ENCODE peak calls at places on chromosomes 12 and 14, in five cellular contexts. One of them, this sample, is unnamed.
A peak's percentile ranks its signal among the peaks of the same experiment; 100 is the strongest.

GRCh38 chr14:96095581-96096476 is 56.7 kb downstream of the C14orf132 start:
- DNase-seq in lung: peak; percentile 52
- DNase-seq in AG09309: no peak
- DNase-seq in choroid plexus epithelial cell: peak; percentile 91
- DNase-seq in GM12878: no peak
- DNase-seq in this sample: no peak

GRCh38 chr14:104966261-104967143 is 11.7 kb downstream of the AHNAK2 start:
- DNase-seq in choroid plexus epithelial cell: no peak
- DNase-seq in AG09309: no peak
- DNase-seq in lung: no peak
- DNase-seq in GM12878: no peak
- DNase-seq in this sample: no peak

GRCh38 chr12:1488908-1489381 is 105.4 kb downstream of the FBXL14 start:
- DNase-seq in GM12878: no peak
- DNase-seq in lung: no peak
- DNase-seq in AG09309: no peak
- DNase-seq in choroid plexus epithelial cell: peak; percentile 64
- DNase-seq in this sample: no peak

GRCh38 chr14:32709072-32709471 is 229.6 kb upstream of the NPAS3 start:
- DNase-seq in GM12878: no peak
- DNase-seq in choroid plexus epithelial cell: peak; percentile 91
- DNase-seq in lung: no peak
- DNase-seq in AG09309: peak; percentile 66
- DNase-seq in this sample: no peak

GRCh38 chr14:71733210-71733883 is 198.9 kb upstream of the RGS6 start:
- DNase-seq in lung: no peak
- DNase-seq in choroid plexus epithelial cell: peak; percentile 76
- DNase-seq in GM12878: no peak
- DNase-seq in AG09309: peak; percentile 46
- DNase-seq in this sample: no peak

GRCh38 chr12:126858586-126858985 is 1408.4 kb upstream of the TMEM132C start:
- DNase-seq in GM12878: no peak
- DNase-seq in lung: no peak
- DNase-seq in AG09309: no peak
- DNase-seq in choroid plexus epithelial cell: no peak
- DNase-seq in this sample: no peak

GRCh38 chr12:46958599-46959290 is 120.7 kb upstream of the PCED1B start:
- DNase-seq in AG09309: no peak
- DNase-seq in GM12878: no peak
- DNase-seq in lung: no peak
- DNase-seq in choroid plexus epithelial cell: no peak
- DNase-seq in this sample: no peak

GRCh38 chr12:52585951-52586350 is 12.3 kb upstream of the KRT74 start:
- DNase-seq in GM12878: no peak
- DNase-seq in AG09309: no peak
- DNase-seq in lung: no peak
- DNase-seq in choroid plexus epithelial cell: no peak
- DNase-seq in this sample: no peak

GRCh38 chr14:67926821-67927220 is 107.2 kb downstream of the RAD51B start:
- DNase-seq in lung: no peak
- DNase-seq in AG09309: no peak
- DNase-seq in choroid plexus epithelial cell: no peak
- DNase-seq in GM12878: no peak
- DNase-seq in this sample: no peak

GRCh38 chr12:124683330-124683662 is 115.9 kb upstream of the NCOR2 start:
- DNase-seq in lung: peak; percentile 73
- DNase-seq in AG09309: no peak
- DNase-seq in GM12878: no peak
- DNase-seq in choroid plexus epithelial cell: no peak
- DNase-seq in this sample: no peak

GRCh38 chr12:110731479-110731878 is 11.2 kb downstream of the PPP1CC start:
- DNase-seq in GM12878: no peak
- DNase-seq in AG09309: no peak
- DNase-seq in lung: no peak
- DNase-seq in choroid plexus epithelial cell: no peak
- DNase-seq in this sample: no peak

GRCh38 chr12:102903318-102904007 is 13.6 kb downstream of the PAH start:
- DNase-seq in choroid plexus epithelial cell: no peak
- DNase-seq in lung: no peak
- DNase-seq in AG09309: no peak
- DNase-seq in GM12878: no peak
- DNase-seq in this sample: no peak

GRCh38 chr12:93390025-93390424 is 12.3 kb downstream of the NUDT4 start:
- DNase-seq in AG09309: no peak
- DNase-seq in lung: no peak
- DNase-seq in GM12878: no peak
- DNase-seq in choroid plexus epithelial cell: no peak
- DNase-seq in this sample: no peak

GRCh38 chr14:103788086-103788485 is 59.3 kb downstream of the PPP1R13B start:
- DNase-seq in lung: no peak
- DNase-seq in GM12878: no peak
- DNase-seq in AG09309: no peak
- DNase-seq in choroid plexus epithelial cell: no peak
- DNase-seq in this sample: no peak

DNA sequence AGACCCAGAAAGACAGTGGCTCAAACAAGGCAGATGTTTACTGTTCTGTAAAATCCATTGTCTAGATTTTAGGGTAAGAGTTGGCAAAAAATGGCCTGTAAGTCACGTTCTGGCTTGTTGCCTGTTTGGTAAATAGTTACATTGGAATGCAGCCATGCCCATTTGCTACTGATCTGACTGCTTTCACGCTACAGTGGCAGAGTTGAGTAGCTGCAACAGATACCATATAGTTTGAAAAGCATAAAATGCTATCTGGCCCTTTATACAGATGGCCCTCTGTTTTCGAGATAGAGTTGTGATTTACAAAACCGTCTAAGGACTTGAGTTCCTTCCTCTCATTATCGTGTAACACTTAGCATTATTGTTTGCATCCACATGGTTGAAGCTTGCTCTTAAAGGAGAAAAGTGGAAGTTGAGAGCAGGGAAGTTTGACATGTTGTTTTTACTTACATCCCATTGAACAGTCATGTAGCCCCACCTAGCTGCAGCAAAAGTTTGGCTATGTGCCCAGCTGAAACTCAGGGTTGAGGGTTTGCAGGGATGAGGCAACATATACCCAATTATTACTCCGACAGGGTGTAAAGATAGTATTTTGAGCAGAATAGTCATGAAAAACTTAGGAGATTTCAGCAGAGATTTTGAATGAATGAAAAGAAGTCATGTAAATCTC is 11.3 kb upstream of the SCFD1 start:
- DNase-seq in lung: peak; percentile 61
- DNase-seq in AG09309: no peak
- DNase-seq in GM12878: no peak
- DNase-seq in choroid plexus epithelial cell: peak; percentile 94
- DNase-seq in this sample: no peak
- TF ChIP-seq CTCF in lung: peak; percentile 16
- TF ChIP-seq CTCF in AG09309: peak; percentile 30
- TF ChIP-seq CTCF in GM12878: peak; percentile 15
- TF ChIP-seq CTCF in choroid plexus epithelial cell: peak; percentile 72
- TF ChIP-seq CTCF in this sample: no peak

GRCh38 chr12:12665194-12665593 is 30.8 kb downstream of the GPR19 start:
- DNase-seq in lung: no peak
- DNase-seq in AG09309: no peak
- DNase-seq in GM12878: no peak
- DNase-seq in choroid plexus epithelial cell: no peak
- DNase-seq in this sample: no peak

GRCh38 chr12:12663644-12664294 is 32.2 kb downstream of the GPR19 start:
- DNase-seq in GM12878: no peak
- DNase-seq in choroid plexus epithelial cell: no peak
- DNase-seq in lung: no peak
- DNase-seq in AG09309: no peak
- DNase-seq in this sample: peak; percentile 57

GRCh38 chr12:12660201-12660600 is 35.8 kb downstream of the GPR19 start:
- DNase-seq in AG09309: no peak
- DNase-seq in choroid plexus epithelial cell: no peak
- DNase-seq in GM12878: no peak
- DNase-seq in lung: no peak
- DNase-seq in this sample: no peak

DNA sequence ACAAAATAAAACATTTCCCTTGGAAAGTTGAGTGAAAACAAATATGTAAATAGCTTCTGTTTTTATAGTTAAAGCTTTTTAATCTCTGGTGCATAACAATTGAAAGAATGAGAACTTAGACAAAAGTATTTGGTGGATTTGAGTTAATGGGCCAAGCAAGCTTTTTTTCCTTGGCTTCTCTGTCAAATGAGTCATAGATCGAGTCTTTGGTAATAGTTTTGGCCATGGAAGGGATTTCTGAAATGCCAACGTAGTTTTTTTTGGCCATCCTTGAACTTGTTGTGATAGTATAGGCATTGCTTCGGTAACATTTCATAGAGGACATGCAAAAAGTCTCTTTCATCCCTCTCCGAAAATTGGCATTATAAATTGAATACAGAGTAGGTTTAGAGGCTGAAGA is 34.9 kb downstream of the GPR19 start:
- DNase-seq in choroid plexus epithelial cell: peak; percentile 79
- DNase-seq in GM12878: no peak
- DNase-seq in lung: no peak
- DNase-seq in AG09309: peak; percentile 63
- DNase-seq in this sample: no peak
- H3K4me3 ChIP-seq in choroid plexus epithelial cell: no peak overlapping the region
- H3K4me3 ChIP-seq in GM12878: no peak overlapping the region
- H3K4me3 ChIP-seq in lung: no peak overlapping the region
- H3K4me3 ChIP-seq in AG09309: no peak overlapping the region
- H3K4me3 ChIP-seq in this sample: no peak overlapping the region

DNA sequence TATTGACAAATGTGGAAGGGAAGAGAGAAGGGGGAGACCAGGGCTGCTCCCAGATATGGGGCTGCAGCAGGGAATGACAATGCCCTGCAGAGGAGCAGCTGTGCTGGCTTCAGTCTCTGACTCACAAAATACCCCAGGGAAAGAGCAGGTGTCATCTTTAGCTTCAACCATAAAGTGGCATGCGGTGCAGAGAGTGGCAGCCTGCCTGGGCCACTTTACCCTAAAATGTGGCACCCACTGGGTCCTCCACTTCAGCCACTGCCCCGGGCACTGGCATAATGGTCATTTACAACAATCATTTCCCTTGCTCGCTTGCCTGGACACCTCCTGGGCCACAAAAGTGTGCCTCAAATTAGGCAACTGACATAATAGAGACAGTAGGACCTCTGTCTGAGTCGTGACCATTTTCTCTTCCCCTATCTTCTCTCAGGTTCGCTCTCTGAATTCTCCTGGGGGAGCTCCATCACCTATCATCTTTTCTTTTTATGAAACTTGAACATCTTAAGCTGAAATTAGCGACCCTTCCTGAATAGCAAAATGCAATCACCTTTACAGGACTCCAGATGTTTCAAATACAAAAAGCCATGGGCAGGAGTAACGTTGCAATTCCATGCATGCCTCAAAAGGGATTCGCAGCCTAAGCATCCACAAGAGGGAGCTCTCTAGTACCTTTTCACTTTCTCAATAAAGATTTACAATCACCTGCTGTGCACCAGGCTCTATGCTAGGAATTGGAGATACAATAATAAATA is 179.9 kb upstream of the ATF7IP start:
- DNase-seq in GM12878: no peak
- DNase-seq in lung: no peak
- DNase-seq in choroid plexus epithelial cell: peak; percentile 73
- DNase-seq in AG09309: peak; percentile 11
- DNase-seq in this sample: peak; percentile 28
- TF ChIP-seq CTCF in GM12878: peak; percentile 65
- TF ChIP-seq CTCF in lung: peak; percentile 24
- TF ChIP-seq CTCF in choroid plexus epithelial cell: peak; percentile 84
- TF ChIP-seq CTCF in AG09309: peak; percentile 77
- TF ChIP-seq CTCF in this sample: peak; percentile 83

GRCh38 chr12:104522985-104523719 is 66.4 kb downstream of the CHST11 start:
- DNase-seq in AG09309: no peak
- DNase-seq in GM12878: no peak
- DNase-seq in choroid plexus epithelial cell: peak; percentile 73
- DNase-seq in lung: no peak
- DNase-seq in this sample: no peak
- H3K4me3 ChIP-seq in AG09309: no peak overlapping the region
- H3K4me3 ChIP-seq in GM12878: no peak overlapping the region
- H3K4me3 ChIP-seq in choroid plexus epithelial cell: no peak overlapping the region
- H3K4me3 ChIP-seq in lung: no peak overlapping the region
- H3K4me3 ChIP-seq in this sample: no peak overlapping the region

GRCh38 chr14:87745507-87746118 is 247.4 kb downstream of the GALC start:
- DNase-seq in lung: no peak
- DNase-seq in GM12878: no peak
- DNase-seq in choroid plexus epithelial cell: peak; percentile 23
- DNase-seq in AG09309: no peak
- DNase-seq in this sample: no peak
- TF ChIP-seq CTCF in lung: no peak
- TF ChIP-seq CTCF in GM12878: peak; percentile 83
- TF ChIP-seq CTCF in choroid plexus epithelial cell: peak; percentile 53
- TF ChIP-seq CTCF in AG09309: peak; percentile 69
- TF ChIP-seq CTCF in this sample: peak; percentile 82

DNA sequence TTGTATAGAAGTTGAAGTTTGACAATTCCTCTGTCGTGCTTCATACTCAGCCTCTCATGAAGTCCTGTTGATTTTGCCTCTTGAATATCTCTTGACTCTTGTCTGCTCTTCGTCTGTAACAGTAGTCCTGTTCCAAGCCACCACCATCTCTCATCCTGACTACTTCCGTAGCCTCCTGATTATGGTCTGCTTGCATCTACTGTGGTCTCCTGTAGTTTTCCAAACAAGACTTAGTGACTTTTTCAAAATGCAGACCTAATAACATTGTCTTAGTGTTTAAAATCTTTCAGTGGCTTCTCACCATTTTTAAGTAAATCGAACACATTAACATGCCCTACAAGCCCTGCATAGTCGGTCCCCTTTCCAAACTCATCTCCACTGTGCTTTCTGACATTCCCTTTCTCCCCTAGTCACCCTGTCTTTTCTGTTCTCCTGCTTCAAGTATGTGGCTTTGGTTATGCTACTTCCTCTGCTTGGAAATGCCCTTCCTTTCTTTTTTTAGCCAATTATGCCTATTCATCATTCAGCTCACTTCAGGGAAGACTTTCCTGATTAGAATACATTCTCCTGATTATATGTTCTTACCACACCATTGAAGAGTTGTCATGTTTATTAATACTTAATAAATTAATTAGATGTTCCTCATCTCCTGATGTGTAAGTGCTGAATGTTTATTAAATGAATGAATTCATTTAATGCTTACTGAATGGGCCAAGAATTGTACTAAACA is 2.0 kb downstream of the SCYL2 start:
- DNase-seq in AG09309: no peak
- DNase-seq in lung: no peak
- DNase-seq in choroid plexus epithelial cell: peak; percentile 16
- DNase-seq in GM12878: no peak
- DNase-seq in this sample: no peak
- H3K4me3 ChIP-seq in AG09309: peak overlapping the region; percentile 78
- H3K4me3 ChIP-seq in lung: no peak overlapping the region
- H3K4me3 ChIP-seq in choroid plexus epithelial cell: peak overlapping the region; percentile 78
- H3K4me3 ChIP-seq in GM12878: peak overlapping the region; percentile 98
- H3K4me3 ChIP-seq in this sample: peak overlapping the region; percentile 89

GRCh38 chr14:72738181-72738611 is 155.7 kb downstream of the DPF3 start:
- DNase-seq in AG09309: no peak
- DNase-seq in lung: no peak
- DNase-seq in choroid plexus epithelial cell: no peak
- DNase-seq in GM12878: no peak
- DNase-seq in this sample: no peak

GRCh38 chr14:72740966-72741835 is 152.7 kb downstream of the DPF3 start:
- DNase-seq in choroid plexus epithelial cell: no peak
- DNase-seq in AG09309: no peak
- DNase-seq in GM12878: no peak
- DNase-seq in lung: no peak
- DNase-seq in this sample: no peak

GRCh38 chr14:72740504-72740961 is 153.4 kb downstream of the DPF3 start:
- DNase-seq in GM12878: no peak
- DNase-seq in choroid plexus epithelial cell: no peak
- DNase-seq in lung: no peak
- DNase-seq in AG09309: no peak
- DNase-seq in this sample: no peak

GRCh38 chr14:72737560-72737943 is 156.3 kb downstream of the DPF3 start:
- DNase-seq in lung: no peak
- DNase-seq in choroid plexus epithelial cell: no peak
- DNase-seq in GM12878: no peak
- DNase-seq in AG09309: no peak
- DNase-seq in this sample: no peak

GRCh38 chr14:72739446-72740405 is 154.2 kb downstream of the DPF3 start:
- DNase-seq in choroid plexus epithelial cell: no peak
- DNase-seq in GM12878: no peak
- DNase-seq in AG09309: no peak
- DNase-seq in lung: no peak
- DNase-seq in this sample: no peak
- TF ChIP-seq CTCF in choroid plexus epithelial cell: no peak
- TF ChIP-seq CTCF in GM12878: no peak
- TF ChIP-seq CTCF in AG09309: no peak
- TF ChIP-seq CTCF in lung: no peak
- TF ChIP-seq CTCF in this sample: no peak